ENCODE peak calls at places on chromosomes 5 and 9, in ten cellular contexts. P is NCI-H1092; Z is GM04504; V is stimulated activated CD4-positive, alpha-beta T cell treated with anti-CD3 and anti-CD28 coated beads, Interleukin-4, amount 100 ng/mL, for 4 hours; E is AML-193; N is dermis microvascular lymphatic vessel endothelial cell; T is EH; M is RWPE1; X is HuH-7; D is HuH-7.5. C is an unnamed sample.

GRCh38 chr9:116843863-116844620 is 156.9 kb downstream of the TRIM32 start:
- DNase-seq in P (no peak), Z (no peak), V (no peak), E (no peak), N (no peak), T (no peak), M (no peak), X (no peak), D (no peak), C (no peak)

GRCh38 chr5:99130081-99130480 is 201.3 kb upstream of the CHD1 start:
- DNase-seq in P (no peak), Z (no peak), V (no peak), E (no peak), N (no peak), T (no peak), M (no peak), X (no peak), D (no peak), C (no peak)

GRCh38 chr5:135061001-135061400 is 27.0 kb upstream of the PITX1 start:
- DNase-seq in P (no peak), Z (no peak), V (no peak), E (no peak), N (no peak), T (no peak), M (no peak), X (no peak), D (no peak), C (no peak)

GRCh38 chr9:4068449-4068848 is 231.4 kb downstream of the GLIS3 start:
- DNase-seq in P (no peak), Z (no peak), V (no peak), E (no peak), N (no peak), T (no peak), M (no peak), X (no peak), D (no peak), C (no peak)

GRCh38 chr9:83219154-83219923 is 156.4 kb upstream of the RASEF start:
- DNase-seq in P (peak), Z (peak), V (no peak), E (peak), N (peak), T (peak), M (peak), X (peak), D (peak), C (peak)

GRCh38 chr5:33317271-33317670 is 123.5 kb upstream of the TARS1 start:
- DNase-seq in P (no peak), Z (no peak), V (no peak), E (no peak), N (no peak), T (peak), M (no peak), X (no peak), D (no peak), C (no peak)

GRCh38 chr9:89522261-89522978 is 24.5 kb upstream of the SEMA4D start:
- DNase-seq in P (no peak), Z (no peak), V (peak), E (peak), N (no peak), T (no peak), M (no peak), X (no peak), D (no peak), C (no peak)

GRCh38 chr5:7185742-7186141 is 210.2 kb upstream of the ADCY2 start:
- DNase-seq in P (no peak), Z (no peak), V (no peak), E (no peak), N (no peak), T (no peak), M (no peak), X (no peak), D (no peak), C (no peak)

GRCh38 chr9:127133739-127134167 is 11.3 kb upstream of the ANGPTL2 start:
- DNase-seq in P (no peak), Z (peak), V (no peak), E (no peak), N (no peak), T (peak), M (no peak), X (no peak), D (no peak), C (no peak)

GRCh38 chr9:132040808-132041207 is 38.9 kb downstream of the MED27 start:
- DNase-seq in P (no peak), Z (no peak), V (no peak), E (no peak), N (no peak), T (no peak), M (no peak), X (no peak), D (no peak), C (no peak)

GRCh38 chr5:72281764-72282499 is 38.1 kb downstream of the MRPS27 start:
- DNase-seq in P (no peak), Z (peak), V (no peak), E (no peak), N (no peak), T (peak), M (peak), X (peak), D (no peak), C (no peak)

GRCh38 chr5:26833596-26833995 is 204.8 kb downstream of the CDH9 start:
- DNase-seq in P (no peak), Z (no peak), V (no peak), E (no peak), N (no peak), T (no peak), M (no peak), X (no peak), D (no peak), C (no peak)

GRCh38 chr5:132238901-132239500 is 11.3 kb upstream of the P4HA2 start:
- DNase-seq in P (no peak), Z (no peak), V (no peak), E (no peak), N (no peak), T (no peak), M (no peak), X (no peak), D (no peak), C (no peak)

GRCh38 chr5:153276151-153276550 is 214.3 kb upstream of the GRIA1 start:
- DNase-seq in P (no peak), Z (peak), V (no peak), E (peak), N (no peak), T (peak), M (peak), X (peak), D (no peak), C (no peak)

GRCh38 chr9:124355941-124356744 is 59.1 kb downstream of the PSMB7 start:
- DNase-seq in P (no peak), Z (no peak), V (no peak), E (no peak), N (no peak), T (no peak), M (no peak), X (no peak), D (no peak), C (no peak)

GRCh38 chr5:89582768-89583339 is 699.9 kb upstream of the MEF2C start:
- DNase-seq in P (no peak), Z (no peak), V (no peak), E (no peak), N (no peak), T (no peak), M (peak), X (no peak), D (no peak), C (no peak)

GRCh38 chr5:168076561-168076991 is 214.9 kb upstream of the WWC1 start:
- DNase-seq in P (no peak), Z (peak), V (no peak), E (peak), N (no peak), T (peak), M (no peak), X (peak), D (peak), C (peak)

GRCh38 chr9:99828054-99828416 is 6.3 kb downstream of the NR4A3 start:
- DNase-seq in P (no peak), Z (no peak), V (no peak), E (no peak), N (no peak), T (no peak), M (no peak), X (no peak), D (no peak), C (no peak)

GRCh38 chr9:130172858-130173461 is 756 bp downstream of the NCS1 start:
- DNase-seq in P (no peak), Z (no peak), V (peak), E (no peak), N (no peak), T (peak), M (peak), X (peak), D (peak), C (peak)

GRCh38 chr9:22401671-22402070 is 45.0 kb upstream of the DMRTA1 start:
- DNase-seq in P (no peak), Z (no peak), V (no peak), E (no peak), N (no peak), T (no peak), M (no peak), X (no peak), D (no peak), C (no peak)

GRCh38 chr5:485943-486491 is 38.2 kb downstream of the SLC9A3 start:
- DNase-seq in P (no peak), Z (no peak), V (no peak), E (no peak), N (no peak), T (peak), M (no peak), X (no peak), D (no peak), C (no peak)

GRCh38 chr5:172778223-172778814 is 7.3 kb upstream of the DUSP1 start:
- DNase-seq in P (no peak), Z (peak), V (no peak), E (no peak), N (peak), T (peak), M (peak), X (peak), D (peak), C (peak)

GRCh38 chr5:172740483-172741205 is 30.4 kb downstream of the DUSP1 start:
- DNase-seq in P (no peak), Z (peak), V (no peak), E (peak), N (peak), T (peak), M (peak), X (no peak), D (no peak), C (peak)

GRCh38 chr5:73899055-73899454 is 273.1 kb downstream of the ARHGEF28 start:
- DNase-seq in P (no peak), Z (no peak), V (no peak), E (no peak), N (no peak), T (peak), M (no peak), X (no peak), D (no peak), C (no peak)

GRCh38 chr5:172059661-172060100 is 53.2 kb upstream of the FBXW11 start:
- DNase-seq in P (no peak), Z (no peak), V (no peak), E (peak), N (no peak), T (peak), M (peak), X (peak), D (peak), C (no peak)

GRCh38 chr9:36132081-36132480 is 4.5 kb upstream of the GLIPR2 start:
- DNase-seq in P (no peak), Z (no peak), V (no peak), E (no peak), N (no peak), T (peak), M (no peak), X (no peak), D (no peak), C (no peak)

GRCh38 chr5:62306494-62307363 is 723 bp downstream of the KIF2A start:
- DNase-seq in P (no peak), Z (no peak), V (peak), E (no peak), N (no peak), T (peak), M (peak), X (peak), D (peak), C (peak)

GRCh38 chr5:89351975-89352374 is 469.0 kb upstream of the MEF2C start:
- DNase-seq in P (no peak), Z (no peak), V (no peak), E (no peak), N (no peak), T (peak), M (peak), X (no peak), D (no peak), C (no peak)

GRCh38 chr9:130860458-130861316 is 25.6 kb downstream of the ABL1 start:
- DNase-seq in P (no peak), Z (peak), V (no peak), E (no peak), N (peak), T (peak), M (peak), X (no peak), D (no peak), C (no peak)

GRCh38 chr9:103574056-103574455 is 520.1 kb upstream of the SMC2 start:
- DNase-seq in P (no peak), Z (no peak), V (no peak), E (no peak), N (no peak), T (no peak), M (peak), X (no peak), D (no peak), C (no peak)

GRCh38 chr9:97388721-97389238 is 23.1 kb upstream of the TDRD7 start:
- DNase-seq in P (no peak), Z (no peak), V (no peak), E (peak), N (no peak), T (no peak), M (no peak), X (no peak), D (no peak), C (peak)